ENCODE peak calls at places on chromosomes 1 and 21, in four cellular contexts. O is GM12878, A is progenitor cell of endocrine pancreas, H is WERI-Rb-1. G is an unnamed sample.

GRCh38 chr1:14686701-14687100 is 88.2 kb downstream of the KAZN start:
- DNase-seq in O (no peak), A (no peak), H (no peak), G (no peak)

GRCh38 chr1:17531682-17532487 is 7.6 kb upstream of the ARHGEF10L start:
- DNase-seq in O (no peak), A (no peak), H (no peak), G (no peak)

GRCh38 chr1:15123925-15124324 is 29.6 kb upstream of the TMEM51 start:
- DNase-seq in O (no peak), A (no peak), H (no peak), G (no peak)

GRCh38 chr1:18407166-18408045 is 73.3 kb upstream of the KLHDC7A start:
- DNase-seq in O (no peak), A (no peak), H (no peak), G (no peak)

GRCh38 chr1:155198547-155198906 is 9.2 kb downstream of the THBS3 start:
- DNase-seq in O (no peak), A (no peak), H (no peak), G (no peak)

GRCh38 chr1:101264699-101265098 is 27.9 kb downstream of the S1PR1 start:
- DNase-seq in O (no peak), A (no peak), H (no peak), G (no peak)

GRCh38 chr1:215710340-215710971 is 143.4 kb downstream of the KCTD3 start:
- DNase-seq in O (no peak), A (no peak), H (peak; percentile 83), G (peak; percentile 31)

GRCh38 chr1:198153103-198153502 is 3.7 kb upstream of the NEK7 start:
- DNase-seq in O (no peak), A (no peak), H (no peak), G (no peak)

GRCh38 chr1:3857791-3858129 is 484 bp downstream of the DFFB start:
- DNase-seq in O (no peak), A (no peak), H (no peak), G (no peak)

GRCh38 chr21:20720623-20721022 is 277.6 kb upstream of the NCAM2 start:
- DNase-seq in O (no peak), A (no peak), H (no peak), G (no peak)

GRCh38 chr1:54996359-54996868 is 2.3 kb upstream of the BSND start:
- DNase-seq in O (no peak), A (peak; percentile 70), H (peak; percentile 81), G (peak; percentile 94)

GRCh38 chr1:1206376-1207253 is at the start of gene TNFRSF18:
- DNase-seq in O (no peak), A (no peak), H (peak; percentile 50), G (no peak)

GRCh38 chr1:239833709-239834108 is 258.0 kb upstream of the FMN2 start:
- DNase-seq in O (no peak), A (no peak), H (no peak), G (no peak)

GRCh38 chr1:9478021-9478420 is 61.2 kb upstream of the SLC25A33 start:
- DNase-seq in O (no peak), A (no peak), H (no peak), G (no peak)

GRCh38 chr1:29633271-29633615 is 396.9 kb downstream of the PTPRU start:
- DNase-seq in O (no peak), A (no peak), H (no peak), G (no peak)

GRCh38 chr1:233909195-233909594 is 4.7 kb downstream of the SLC35F3 start:
- DNase-seq in O (no peak), A (no peak), H (no peak), G (no peak)

GRCh38 chr21:28725396-28725795 is 267.3 kb downstream of the LTN1 start:
- DNase-seq in O (no peak), A (no peak), H (no peak), G (no peak)

GRCh38 chr1:94863297-94863911 is 43.2 kb downstream of the SLC44A3 start:
- DNase-seq in O (no peak), A (no peak), H (no peak), G (no peak)

GRCh38 chr1:10652626-10653025 is 143.8 kb downstream of the CASZ1 start:
- DNase-seq in O (no peak), A (no peak), H (no peak), G (no peak)

GRCh38 chr1:157878059-157878458 is 36.5 kb upstream of the CD5L start:
- DNase-seq in O (no peak), A (no peak), H (peak; percentile 30), G (no peak)

GRCh38 chr21:44727757-44728156 is 16.4 kb upstream of the TSPEAR start:
- DNase-seq in O (no peak), A (no peak), H (no peak), G (no peak)

GRCh38 chr1:204507317-204508105 is 8.7 kb upstream of the MDM4 start:
- DNase-seq in O (no peak), A (no peak), H (peak; percentile 73), G (no peak)

GRCh38 chr21:33302796-33303195 is 22.0 kb upstream of the IFNAR1 start:
- DNase-seq in O (no peak), A (no peak), H (peak; percentile 43), G (no peak)
- TF ChIP-seq CTCF in O (no peak), A (peak; percentile 26), H (peak; percentile 49), G (no peak)

GRCh38 chr1:36613721-36614120 is 131.0 kb upstream of the CSF3R start:
- DNase-seq in O (no peak), A (no peak), H (no peak), G (no peak)

GRCh38 chr1:36609241-36610027 is 126.7 kb upstream of the CSF3R start:
- DNase-seq in O (no peak), A (peak; percentile 37), H (peak; percentile 92), G (peak; percentile 75)

GRCh38 chr1:36612121-36612520 is 129.4 kb upstream of the CSF3R start:
- DNase-seq in O (no peak), A (no peak), H (no peak), G (no peak)

GRCh38 chr1:36614571-36614970 is 131.9 kb upstream of the CSF3R start:
- DNase-seq in O (no peak), A (no peak), H (no peak), G (no peak)

DNA sequence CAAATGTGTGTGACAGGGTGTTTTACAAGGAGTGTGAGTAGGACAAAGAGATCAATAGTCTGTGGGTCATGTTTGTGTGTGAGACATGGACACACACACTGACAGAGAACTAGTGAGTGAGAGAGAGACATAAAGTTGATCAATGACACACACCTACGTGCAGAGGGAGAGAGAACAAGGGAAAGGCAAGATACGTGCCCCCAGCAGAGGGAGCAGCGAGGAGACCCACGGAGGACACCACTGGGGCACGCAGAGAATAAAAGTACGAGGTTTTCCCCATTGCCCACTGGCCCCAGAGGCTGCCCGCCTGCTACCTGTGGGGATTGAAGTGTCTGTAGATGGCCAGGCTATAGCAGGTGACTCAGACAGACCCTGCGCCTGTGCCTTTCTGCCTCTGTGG is 130.2 kb upstream of the CSF3R start:
- DNase-seq in O (no peak), A (no peak), H (peak; percentile 63), G (no peak)
- TF ChIP-seq CTCF in O (no peak), A (peak; percentile 33), H (peak; percentile 79), G (peak; percentile 39)

GRCh38 chr1:178055093-178055492 is 38.8 kb upstream of the RASAL2 start:
- DNase-seq in O (no peak), A (no peak), H (peak; percentile 46), G (no peak)

GRCh38 chr1:178057131-178057765 is 36.7 kb upstream of the RASAL2 start:
- DNase-seq in O (no peak), A (no peak), H (no peak), G (no peak)

GRCh38 chr1:178057863-178058576 is 35.9 kb upstream of the RASAL2 start:
- DNase-seq in O (no peak), A (no peak), H (no peak), G (no peak)

GRCh38 chr1:178052650-178053461 is 41.0 kb upstream of the RASAL2 start:
- DNase-seq in O (no peak), A (no peak), H (no peak), G (no peak)

DNA sequence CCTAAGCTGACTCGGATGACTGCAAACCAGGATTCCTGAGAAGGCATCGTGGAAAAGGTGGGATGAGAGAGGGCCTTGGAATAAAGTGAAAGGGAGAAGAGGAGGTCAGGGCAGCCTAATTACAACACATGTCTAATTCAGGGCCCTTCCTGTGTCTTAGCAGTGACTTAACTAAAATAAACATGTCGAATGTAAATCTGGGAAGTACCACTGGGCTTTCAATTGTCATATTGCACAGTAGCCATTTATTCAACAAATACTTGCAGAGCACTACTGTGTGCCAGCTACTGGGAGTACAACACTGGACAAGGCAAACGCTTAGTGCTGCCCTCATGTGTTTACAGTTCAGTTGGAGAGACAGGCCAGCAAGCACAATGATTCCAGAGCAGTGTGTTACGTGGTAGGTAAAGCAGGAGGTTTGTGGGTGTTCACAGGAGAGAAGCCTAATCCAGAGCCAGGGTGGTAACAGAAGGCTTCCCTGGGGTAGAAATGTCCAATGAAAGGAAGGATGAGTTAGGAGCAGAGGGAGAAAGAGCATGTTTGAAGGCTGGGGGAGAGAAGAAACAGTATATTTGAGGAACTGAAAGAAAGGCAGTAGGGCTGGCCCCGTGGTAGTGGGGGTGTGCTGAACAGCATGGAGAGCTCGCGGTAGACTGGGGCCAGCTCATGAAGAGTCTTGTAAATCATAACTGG is 38.0 kb upstream of the RASAL2 start:
- DNase-seq in O (peak; percentile 32), A (no peak), H (peak; percentile 38), G (no peak)
- TF ChIP-seq CTCF in O (peak; percentile 27), A (no peak), H (peak; percentile 43), G (peak; percentile 7)

DNA sequence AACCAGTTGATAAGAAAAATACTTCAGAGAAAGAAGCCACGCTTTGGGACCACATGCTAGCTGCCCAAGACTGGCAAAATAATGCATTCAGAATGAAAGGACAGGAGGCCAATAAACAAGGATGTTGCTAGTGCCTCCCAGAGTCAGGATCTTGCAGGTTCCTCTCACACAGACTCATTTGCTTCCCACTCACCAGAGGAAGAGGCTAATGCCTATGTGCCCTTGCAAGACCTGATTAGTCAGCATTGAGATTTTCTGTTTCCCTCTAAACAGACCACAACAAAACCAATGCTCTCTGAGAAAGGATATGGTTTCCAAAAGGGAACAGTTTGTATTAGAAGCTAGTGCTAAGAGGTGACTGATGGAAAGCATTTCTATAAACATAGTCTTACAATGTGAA is 85.7 kb downstream of the NRDC start:
- DNase-seq in O (no peak), A (no peak), H (no peak), G (no peak)
- TF ChIP-seq CTCF in O (no peak), A (no peak), H (no peak), G (no peak)

GRCh38 chr21:36217711-36218110 is 61.1 kb downstream of the DOP1B start:
- DNase-seq in O (no peak), A (no peak), H (no peak), G (no peak)

DNA sequence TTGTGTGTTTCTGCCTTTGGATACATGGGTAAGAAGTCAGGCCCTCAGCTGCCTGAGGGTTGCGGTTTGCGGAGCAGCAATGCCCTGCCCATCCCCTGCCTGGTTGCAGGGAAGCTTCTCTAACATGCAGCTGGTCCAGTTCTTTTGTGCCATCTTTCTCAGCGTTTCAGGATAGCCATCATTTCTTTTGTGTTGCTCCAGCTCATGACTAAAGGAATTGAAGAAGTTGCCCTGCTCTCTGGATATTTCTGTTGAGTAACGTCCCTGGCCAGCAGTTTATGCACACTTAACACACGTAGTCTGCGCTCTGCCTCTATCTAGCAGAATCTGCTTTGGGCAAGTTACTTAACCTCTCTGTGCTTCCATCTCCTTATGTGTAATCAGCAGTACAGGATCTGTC is 62.1 kb downstream of the DOP1B start:
- DNase-seq in O (no peak), A (no peak), H (no peak), G (no peak)
- TF ChIP-seq CTCF in O (no peak), A (no peak), H (no peak), G (no peak)

GRCh38 chr1:189708674-189709073 is 769.0 kb downstream of the BRINP3 start:
- DNase-seq in O (no peak), A (no peak), H (peak; percentile 10), G (no peak)
- TF ChIP-seq CTCF in O (no peak), A (peak; percentile 29), H (peak; percentile 42), G (no peak)

GRCh38 chr1:243233908-243234307 is 21.2 kb downstream of the CEP170 start:
- DNase-seq in O (no peak), A (no peak), H (no peak), G (no peak)
- TF ChIP-seq CTCF in O (no peak), A (no peak), H (no peak), G (no peak)

G was measured in D721Med.